ENCODE peak calls at places on chromosome 2, in seven cellular contexts. D is left lung, J is hepatocyte, A is spleen, I is thoracic aorta, Y is heart right ventricle, E is OCI-LY7. H is an unnamed sample.
A peak's percentile ranks its signal among the peaks of the same experiment; 100 is the strongest.

GRCh38 chr2:196322963-196323810 is 151.8 kb upstream of the STK17B start:
- DNase-seq in D (no peak), J (no peak), A (no peak), I (no peak), Y (no peak), E (no peak), H (no peak)

GRCh38 chr2:228768818-228769217 is 502.3 kb downstream of the PID1 start:
- DNase-seq in D (no peak), J (peak; percentile 12), A (no peak), I (no peak), Y (no peak), E (no peak), H (no peak)

GRCh38 chr2:204731996-204732395 is 186.7 kb downstream of the PARD3B start:
- DNase-seq in D (no peak), J (no peak), A (no peak), I (no peak), Y (no peak), E (no peak), H (no peak)

GRCh38 chr2:39121523-39122063 is 742 bp upstream of the SOS1 start:
- DNase-seq in D (no peak), J (peak; percentile 54), A (no peak), I (no peak), Y (no peak), E (peak; percentile 37), H (no peak)

GRCh38 chr2:118634876-118635275 is 212.6 kb downstream of the EN1 start:
- DNase-seq in D (no peak), J (no peak), A (no peak), I (no peak), Y (no peak), E (no peak), H (no peak)

GRCh38 chr2:187857826-187858225 is 303.6 kb upstream of the TFPI start:
- DNase-seq in D (no peak), J (no peak), A (no peak), I (no peak), Y (no peak), E (no peak), H (no peak)

GRCh38 chr2:120952318-120952717 is 216.7 kb downstream of the GLI2 start:
- DNase-seq in D (no peak), J (no peak), A (no peak), I (no peak), Y (no peak), E (no peak), H (no peak)

GRCh38 chr2:149037851-149038250 is 648 bp upstream of the LYPD6B start:
- DNase-seq in D (no peak), J (peak; percentile 71), A (no peak), I (no peak), Y (no peak), E (peak; percentile 15), H (no peak)

GRCh38 chr2:86314125-86314524 is 23.3 kb downstream of the REEP1 start:
- DNase-seq in D (no peak), J (no peak), A (no peak), I (no peak), Y (no peak), E (no peak), H (no peak)

GRCh38 chr2:54522624-54523281 is 66.6 kb downstream of the SPTBN1 start:
- DNase-seq in D (peak; percentile 81), J (peak; percentile 88), A (peak; percentile 80), I (no peak), Y (peak; percentile 57), E (peak; percentile 89), H (no peak)

GRCh38 chr2:23414106-23414505 is 29.1 kb downstream of the KLHL29 start:
- DNase-seq in D (no peak), J (no peak), A (peak; percentile 65), I (no peak), Y (no peak), E (no peak), H (no peak)

GRCh38 chr2:73987109-73987947 is 2.6 kb downstream of the TET3 start:
- DNase-seq in D (peak; percentile 85), J (peak; percentile 68), A (peak; percentile 85), I (no peak), Y (no peak), E (no peak), H (no peak)

GRCh38 chr2:6352247-6352646 is 513.5 kb downstream of the CMPK2 start:
- DNase-seq in D (no peak), J (no peak), A (no peak), I (no peak), Y (no peak), E (peak; percentile 92), H (no peak)

GRCh38 chr2:118224144-118224887 is 136.0 kb downstream of the INSIG2 start:
- DNase-seq in D (peak; percentile 83), J (peak; percentile 21), A (peak; percentile 86), I (no peak), Y (no peak), E (peak; percentile 7), H (no peak)

GRCh38 chr2:47815764-47816163 is 32.8 kb downstream of the MSH6 start:
- DNase-seq in D (no peak), J (no peak), A (no peak), I (no peak), Y (no peak), E (peak; percentile 64), H (no peak)

GRCh38 chr2:594297-594949 is 82.8 kb downstream of the TMEM18 start:
- DNase-seq in D (no peak), J (no peak), A (no peak), I (no peak), Y (no peak), E (no peak), H (no peak)

GRCh38 chr2:595831-596592 is 81.2 kb downstream of the TMEM18 start:
- DNase-seq in D (no peak), J (no peak), A (no peak), I (no peak), Y (no peak), E (no peak), H (no peak)

GRCh38 chr2:592737-593136 is 84.5 kb downstream of the TMEM18 start:
- DNase-seq in D (peak; percentile 42), J (no peak), A (no peak), I (no peak), Y (no peak), E (no peak), H (no peak)

GRCh38 chr2:593354-594026 is 83.7 kb downstream of the TMEM18 start:
- DNase-seq in D (peak; percentile 54), J (peak; percentile 71), A (no peak), I (no peak), Y (no peak), E (no peak), H (no peak)

DNA sequence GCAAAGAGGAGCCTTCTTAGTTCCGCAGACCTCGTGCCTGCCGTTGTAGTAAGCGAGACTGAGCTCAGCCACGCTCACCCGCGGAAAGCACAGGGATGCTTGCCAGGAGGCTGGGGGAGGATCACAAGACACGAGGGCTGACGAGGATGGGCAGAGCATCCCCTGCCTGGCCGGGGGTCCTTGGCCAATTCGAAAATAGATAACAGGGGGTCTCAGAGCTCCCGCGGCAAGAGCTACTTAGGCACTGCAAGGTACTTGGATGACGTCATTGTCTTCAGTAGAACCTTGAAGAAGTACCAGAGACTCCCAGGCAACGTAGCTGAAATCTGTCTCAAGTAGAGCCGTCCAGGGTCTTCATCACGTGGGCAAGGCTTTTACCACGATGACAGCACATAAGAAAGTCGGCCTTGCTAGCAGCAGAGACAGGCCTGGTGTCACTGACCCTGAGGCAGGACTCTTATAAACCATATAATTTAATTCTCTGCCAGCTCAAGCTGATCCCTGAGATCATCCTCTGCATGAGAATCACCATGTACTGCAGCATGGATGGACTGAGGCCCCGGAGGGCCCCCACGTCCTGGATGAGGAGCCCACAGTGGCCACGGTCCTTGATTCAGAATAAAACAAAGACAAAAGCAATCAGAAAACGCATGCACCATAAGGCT is 81.9 kb downstream of the TMEM18 start:
- DNase-seq in D (no peak), J (no peak), A (no peak), I (no peak), Y (no peak), E (no peak), H (no peak)
- H3K9me3 ChIP-seq in D (no peaks in the 10 kb centered on the region), J (no peaks in the 10 kb centered on the region), A (no peaks in the 10 kb centered on the region), I (no peaks in the 10 kb centered on the region), Y (no peaks in the 10 kb centered on the region), E (no peaks in the 10 kb centered on the region), H (no peaks in the 10 kb centered on the region)

GRCh38 chr2:127932199-127932877 is 46.6 kb upstream of the AMMECR1L start:
- DNase-seq in D (no peak), J (peak; percentile 19), A (no peak), I (no peak), Y (no peak), E (no peak), H (no peak)
- H3K4me1 ChIP-seq in D (no peaks in the 10 kb centered on the region), J (no peaks in the 10 kb centered on the region), A (no peaks in the 10 kb centered on the region), I (no peaks in the 10 kb centered on the region), Y (no peaks in the 10 kb centered on the region), E (no peaks in the 10 kb centered on the region), H (no peaks in the 10 kb centered on the region)

GRCh38 chr2:164567335-164567989 is 53.8 kb downstream of the GRB14 start:
- DNase-seq in D (no peak), J (no peak), A (no peak), I (no peak), Y (no peak), E (no peak), H (no peak)

GRCh38 chr2:164570475-164570874 is 50.8 kb downstream of the GRB14 start:
- DNase-seq in D (no peak), J (no peak), A (no peak), I (no peak), Y (no peak), E (no peak), H (no peak)

GRCh38 chr2:164565345-164565744 is 55.9 kb downstream of the GRB14 start:
- DNase-seq in D (no peak), J (no peak), A (no peak), I (no peak), Y (no peak), E (no peak), H (no peak)

GRCh38 chr2:164569334-164569733 is 51.9 kb downstream of the GRB14 start:
- DNase-seq in D (no peak), J (no peak), A (no peak), I (no peak), Y (no peak), E (no peak), H (no peak)

DNA sequence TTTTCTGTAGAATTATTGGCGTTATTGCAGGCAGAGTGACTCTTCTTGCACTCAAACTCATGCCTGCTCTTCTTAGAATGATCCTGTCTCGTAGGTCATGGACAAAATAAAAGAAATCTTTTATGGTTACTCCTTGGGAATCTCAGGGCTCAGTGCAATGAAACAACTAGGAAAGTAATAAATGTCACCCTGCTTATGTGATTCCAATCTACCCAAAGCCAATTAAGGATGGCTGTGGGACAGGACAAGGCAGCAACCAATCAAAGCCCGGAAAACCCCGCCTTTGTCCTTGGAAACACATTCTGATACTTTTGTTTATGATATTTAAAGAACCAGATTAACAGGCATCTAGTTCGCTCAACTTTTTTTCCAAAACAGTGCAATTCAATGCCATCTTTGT is 53.0 kb downstream of the GRB14 start:
- DNase-seq in D (no peak), J (no peak), A (no peak), I (no peak), Y (no peak), E (no peak), H (no peak)
- H3K9me3 ChIP-seq in D (no peaks in the 10 kb centered on the region), J (no peaks in the 10 kb centered on the region), A (no peaks in the 10 kb centered on the region), I (no peaks in the 10 kb centered on the region), Y (no peaks in the 10 kb centered on the region), E (no peaks in the 10 kb centered on the region), H (no peaks in the 10 kb centered on the region)

DNA sequence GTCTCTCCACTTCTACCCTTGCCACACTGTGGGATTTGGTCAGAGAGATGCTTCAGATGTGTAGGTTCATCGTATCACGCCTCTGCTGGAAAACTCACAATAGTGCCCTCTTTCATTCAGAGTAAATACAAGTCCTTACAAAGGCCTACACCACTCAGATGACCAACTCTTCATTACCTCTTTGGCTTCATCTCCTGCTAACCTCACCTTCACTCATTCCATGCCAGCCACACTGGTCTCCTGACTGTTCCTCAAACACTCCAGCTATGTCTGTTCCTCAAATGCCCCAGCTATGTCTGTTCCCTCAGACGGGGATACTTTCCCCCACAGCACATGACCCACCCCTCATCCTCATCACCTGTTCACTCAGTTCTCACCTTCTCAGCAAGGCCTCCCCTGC is 67.3 kb upstream of the PELI1 start:
- DNase-seq in D (no peak), J (no peak), A (no peak), I (no peak), Y (no peak), E (no peak), H (no peak)
- H3K4me1 ChIP-seq in D (peaks cover 20% of the 10 kb centered on the region), J (peaks cover 11% of the 10 kb centered on the region), A (peaks cover 50% of the 10 kb centered on the region), I (peaks cover 6% of the 10 kb centered on the region), Y (peaks cover 21% of the 10 kb centered on the region), E (peaks cover 59% of the 10 kb centered on the region), H (no peaks in the 10 kb centered on the region)

H was measured in ascending aorta.